ENCODE peak calls at places on chromosomes 13 and 19, in six cellular contexts. B is tibial nerve, E is transverse colon, C is ovary, V is IMR-90, J is esophagus squamous epithelium. K is an unnamed sample.
A peak's percentile ranks its signal among the peaks of the same experiment; 100 is the strongest.

GRCh38 chr13:49084961-49085360 is 109.2 kb downstream of the FNDC3A start:
- DNase-seq in B (no peak), E (no peak), C (no peak), V (no peak), J (no peak), K (no peak)

GRCh38 chr13:45875951-45876350 is 24.4 kb upstream of the SIAH3 start:
- DNase-seq in B (no peak), E (no peak), C (no peak), V (no peak), J (no peak), K (no peak)

GRCh38 chr19:3606690-3607289 is at the start of gene TBXA2R:
- DNase-seq in B (peak; percentile 78), E (peak; percentile 75), C (peak; percentile 88), V (peak; percentile 43), J (no peak), K (peak; percentile 78)

GRCh38 chr19:48962849-48963165 is 2.3 kb upstream of the FTL start:
- DNase-seq in B (no peak), E (no peak), C (no peak), V (no peak), J (no peak), K (no peak)

GRCh38 chr13:111856571-111856970 is 210.4 kb upstream of the SOX1 start:
- DNase-seq in B (no peak), E (no peak), C (no peak), V (no peak), J (no peak), K (no peak)

GRCh38 chr13:46778879-46779278 is 18.1 kb downstream of the ESD start:
- DNase-seq in B (no peak), E (no peak), C (no peak), V (peak; percentile 68), J (no peak), K (no peak)

GRCh38 chr19:39825531-39826076 is 8.4 kb downstream of the DYRK1B start:
- DNase-seq in B (no peak), E (no peak), C (peak; percentile 53), V (no peak), J (no peak), K (no peak)

GRCh38 chr19:4713384-4713951 is 10.2 kb downstream of the DPP9 start:
- DNase-seq in B (peak; percentile 76), E (peak; percentile 93), C (no peak), V (peak; percentile 97), J (no peak), K (peak; percentile 92)

GRCh38 chr19:47283405-47284059 is 8.8 kb downstream of the INAFM1 start:
- DNase-seq in B (no peak), E (no peak), C (no peak), V (no peak), J (no peak), K (no peak)

GRCh38 chr13:42814868-42815267 is 33.5 kb downstream of the FAM216B start:
- DNase-seq in B (no peak), E (no peak), C (no peak), V (peak; percentile 94), J (no peak), K (no peak)

GRCh38 chr19:39160523-39160861 is 34.9 kb downstream of the PAK4 start:
- DNase-seq in B (peak; percentile 42), E (no peak), C (peak; percentile 56), V (peak; percentile 72), J (no peak), K (no peak)

GRCh38 chr13:71864094-71864980 is 2.7 kb downstream of the DACH1 start:
- DNase-seq in B (no peak), E (peak; percentile 81), C (no peak), V (no peak), J (peak; percentile 2), K (peak; percentile 89)

GRCh38 chr19:12783849-12784393 is 7.4 kb upstream of the JUNB start:
- DNase-seq in B (no peak), E (peak; percentile 73), C (peak; percentile 66), V (no peak), J (no peak), K (peak; percentile 75)

GRCh38 chr13:30762643-30763042 is 27.3 kb downstream of the ALOX5AP start:
- DNase-seq in B (no peak), E (no peak), C (no peak), V (peak; percentile 10), J (no peak), K (no peak)

GRCh38 chr19:16076958-16077611 is 790 bp downstream of the TPM4 start:
- DNase-seq in B (peak; percentile 64), E (peak; percentile 73), C (peak; percentile 77), V (no peak), J (no peak), K (peak; percentile 59)

GRCh38 chr19:18629166-18630088 is 7.4 kb upstream of the KLHL26 start:
- DNase-seq in B (peak; percentile 53), E (no peak), C (no peak), V (no peak), J (no peak), K (no peak)

GRCh38 chr13:97445504-97446187 is 11.7 kb downstream of the RAP2A start:
- DNase-seq in B (no peak), E (no peak), C (no peak), V (no peak), J (no peak), K (no peak)

GRCh38 chr19:45922281-45922680 is 7.7 kb upstream of the NANOS2 start:
- DNase-seq in B (no peak), E (no peak), C (no peak), V (no peak), J (no peak), K (no peak)

GRCh38 chr13:109547942-109548860 is 238.2 kb downstream of the IRS2 start:
- DNase-seq in B (no peak), E (no peak), C (no peak), V (no peak), J (no peak), K (no peak)

GRCh38 chr19:33670398-33670797 is 48.6 kb downstream of the CHST8 start:
- DNase-seq in B (no peak), E (no peak), C (no peak), V (no peak), J (no peak), K (peak; percentile 7)

GRCh38 chr19:48738557-48739399 is 1.6 kb downstream of the RASIP1 start:
- DNase-seq in B (peak; percentile 77), E (peak; percentile 97), C (peak; percentile 96), V (peak; percentile 65), J (no peak), K (peak; percentile 96)

GRCh38 chr19:44745386-44745831 is 3.1 kb upstream of the BCL3 start:
- DNase-seq in B (peak; percentile 55), E (peak; percentile 82), C (peak; percentile 77), V (peak; percentile 80), J (no peak), K (peak; percentile 83)
- H3K4me1 ChIP-seq in B (peaks cover 59% of the 10 kb centered on the region), E (peaks cover 58% of the 10 kb centered on the region), C (peaks cover 24% of the 10 kb centered on the region), V (peaks cover 28% of the 10 kb centered on the region), J (peaks cover 53% of the 10 kb centered on the region), K (peaks cover 13% of the 10 kb centered on the region)

GRCh38 chr13:43905435-43906031 is 25.8 kb downstream of the LACC1 start:
- DNase-seq in B (no peak), E (no peak), C (no peak), V (peak; percentile 77), J (no peak), K (no peak)
- TF ChIP-seq POLR2A in B (no peak), E (no peak), C (no peak), V (no peak), J (no peak), K (no peak)

DNA sequence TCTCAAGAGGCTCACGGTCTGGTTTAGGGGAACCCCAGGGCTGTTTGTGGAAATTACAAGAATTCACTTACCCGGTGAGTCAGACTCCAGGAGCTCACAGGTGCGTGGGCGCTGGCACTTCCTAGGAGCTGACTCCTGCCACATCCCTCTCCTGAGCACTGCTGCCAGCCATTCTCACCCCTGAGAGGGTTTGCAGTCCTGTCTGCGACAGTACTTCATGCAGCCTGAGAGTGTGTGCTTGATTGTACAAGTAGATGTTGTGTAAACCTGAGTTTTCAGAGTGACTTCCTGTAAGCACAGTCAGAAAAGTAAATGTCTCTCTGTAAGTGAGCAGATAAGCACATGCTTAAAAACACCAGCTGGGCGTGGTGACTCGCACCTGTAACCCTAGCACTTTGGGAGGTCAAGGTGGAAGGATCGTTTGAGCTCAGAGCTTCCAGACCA is 8.1 kb downstream of the MRPL4 start:
- DNase-seq in B (no peak), E (no peak), C (no peak), V (no peak), J (no peak), K (no peak)
- H3K27ac ChIP-seq in B (no peak overlapping the region), E (no peak overlapping the region), C (no peak overlapping the region), V (no peak overlapping the region), J (no peak overlapping the region), K (no peak overlapping the region)

GRCh38 chr19:55673889-55674288 is 1.1 kb upstream of the EPN1 start:
- DNase-seq in B (no peak), E (no peak), C (no peak), V (no peak), J (no peak), K (no peak)

GRCh38 chr19:55673465-55673864 is 1.6 kb upstream of the EPN1 start:
- DNase-seq in B (no peak), E (no peak), C (no peak), V (no peak), J (no peak), K (no peak)

GRCh38 chr19:55675661-55676354 is 782 bp downstream of the EPN1 start:
- DNase-seq in B (no peak), E (no peak), C (no peak), V (no peak), J (no peak), K (no peak)

GRCh38 chr19:55674841-55675660 is at the start of gene EPN1:
- DNase-seq in B (peak; percentile 89), E (peak; percentile 98), C (peak; percentile 97), V (peak; percentile 96), J (peak; percentile 79), K (peak; percentile 96)

GRCh38 chr19:55674459-55674840 is 576 bp upstream of the EPN1 start:
- DNase-seq in B (no peak), E (no peak), C (no peak), V (no peak), J (no peak), K (no peak)
- H3K4me1 ChIP-seq in B (peaks cover 45% of the 10 kb centered on the region), E (peaks cover 22% of the 10 kb centered on the region), C (peaks cover 9% of the 10 kb centered on the region), V (peaks cover 5% of the 10 kb centered on the region), J (peaks cover 36% of the 10 kb centered on the region), K (peaks cover 30% of the 10 kb centered on the region)

K was measured in Peyer's patch.